ENCODE peak calls at places on chromosomes 4 and X, in ten cellular contexts. K, U, Q, S, H, D, P, E, Y and O are unnamed samples.

GRCh38 chr4:185424905-185425599 is 712 bp downstream of the UFSP2 start:
- DNase-seq in K (peak), E (peak), U (no peak), Y (no peak), Q (no peak), P (peak), S (no peak), D (no peak), H (no peak), O (no peak)

GRCh38 chrX:69815063-69815462 is 199.2 kb downstream of the EDA start:
- DNase-seq in E (no peak), D (no peak), Y (no peak), S (no peak), K (no peak), H (no peak), U (no peak), P (no peak), Q (no peak), O (no peak)

GRCh38 chr4:33924239-33924638 is 2320.1 kb downstream of the ARAP2 start:
- DNase-seq in H (no peak), Y (peak), D (no peak), Q (no peak), K (peak), S (no peak), U (no peak), P (no peak), E (no peak), O (no peak)

GRCh38 chrX:23904096-23904495 is 3.6 kb downstream of the APOO start:
- DNase-seq in Q (no peak), P (no peak), U (no peak), K (peak), H (no peak), D (no peak), E (no peak), S (no peak), Y (peak), O (no peak)

GRCh38 chrX:48761674-48762471 is at the start of gene GLOD5:
- DNase-seq in U (peak), Q (no peak), D (no peak), E (no peak), S (no peak), H (peak), P (peak), K (no peak), Y (peak), O (no peak)

GRCh38 chr4:181301735-181302380 is 941.3 kb upstream of the TENM3 start:
- DNase-seq in U (peak), H (no peak), Y (peak), K (peak), D (no peak), Q (no peak), S (no peak), E (no peak), P (peak), O (peak)

GRCh38 chrX:115625577-115626301 is 64.8 kb downstream of the PLS3 start:
- DNase-seq in D (no peak), P (no peak), H (no peak), K (no peak), Y (peak), S (no peak), E (no peak), Q (no peak), U (no peak), O (no peak)

GRCh38 chrX:567891-568290 is 62.7 kb upstream of the SHOX start:
- DNase-seq in Q (no peak), Y (no peak), E (no peak), K (no peak), D (no peak), H (no peak), S (no peak), P (no peak), U (no peak), O (no peak)

GRCh38 chr4:102036619-102037376 is 246.3 kb downstream of the BANK1 start:
- DNase-seq in H (no peak), K (no peak), S (no peak), U (no peak), P (no peak), Y (peak), E (no peak), D (no peak), Q (no peak), O (no peak)